ENCODE peak calls at places on chromosomes 16 and 17, in eight cellular contexts. R is SK-N-MC; F is stimulated activated naive CD8-positive, alpha-beta T cell treated with anti-CD3 and anti-CD28 coated beads, Interleukin-15, Interleukin-2, amounts not matched to agents 100 U/mL and 50 U/mL, for 24 hours; N is IMR-90; K is mammary epithelial cell; H is HepG2; Z is GM12891; U is KG1. M is an unnamed sample.
A peak's percentile ranks its signal among the peaks of the same experiment; 100 is the strongest.

GRCh38 chr17:50946891-50947843 is 81.0 kb upstream of the TOB1 start:
- DNase-seq in Z (no peak), U (no peak), H (no peak), N (no peak), R (no peak), F (no peak), K (no peak), M (no peak)

GRCh38 chr16:11142951-11143740 is 112.9 kb downstream of the SOCS1 start:
- DNase-seq in Z (no peak), N (no peak), H (no peak), F (no peak), K (no peak), R (no peak), U (no peak), M (no peak)

GRCh38 chr17:21425736-21426135 is 49.6 kb downstream of the KCNJ12 start:
- DNase-seq in U (no peak), H (no peak), F (no peak), Z (no peak), K (no peak), R (no peak), N (peak; percentile 38), M (peak; percentile 46)

GRCh38 chr16:11546522-11547485 is 39.9 kb downstream of the LITAF start:
- DNase-seq in U (no peak), H (no peak), N (peak; percentile 85), R (no peak), F (no peak), Z (no peak), K (peak; percentile 29), M (peak; percentile 5)

GRCh38 chr17:60463157-60463820 is 41.0 kb downstream of the CHCT1 start:
- DNase-seq in R (no peak), U (no peak), F (no peak), H (no peak), K (no peak), N (no peak), Z (no peak), M (no peak)

GRCh38 chr17:59107306-59107670 is 608 bp upstream of the TRIM37 start:
- DNase-seq in Z (no peak), R (peak; percentile 8), F (no peak), U (peak; percentile 21), N (no peak), K (no peak), H (no peak), M (no peak)

GRCh38 chr16:57185446-57185944 is 344 bp downstream of the PSME3IP1 start:
- DNase-seq in K (peak; percentile 72), Z (no peak), U (no peak), H (no peak), R (no peak), F (no peak), N (peak; percentile 70), M (peak; percentile 72)

GRCh38 chr17:1137465-1137894 is 42.3 kb downstream of the ABR start:
- DNase-seq in N (no peak), F (no peak), Z (no peak), U (no peak), R (no peak), K (no peak), H (peak; percentile 39), M (no peak)

GRCh38 chr17:49646391-49647255 is 31.3 kb downstream of the SPOP start:
- DNase-seq in U (no peak), Z (no peak), R (no peak), H (peak; percentile 23), F (peak; percentile 50), K (peak; percentile 85), N (peak; percentile 77), M (peak; percentile 83)

GRCh38 chr16:76474048-76474447 is 196.8 kb downstream of the CNTNAP4 start:
- DNase-seq in K (no peak), U (no peak), N (no peak), H (no peak), Z (no peak), R (no peak), F (no peak), M (no peak)

GRCh38 chr16:85612801-85613608 is at the start of gene GSE1:
- DNase-seq in K (peak; percentile 88), Z (peak; percentile 92), F (peak; percentile 79), U (peak; percentile 85), H (peak; percentile 96), N (peak; percentile 68), R (no peak), M (peak; percentile 65)

GRCh38 chr16:12289175-12290063 is 312.9 kb downstream of the SNX29 start:
- DNase-seq in R (no peak), K (no peak), Z (no peak), U (no peak), H (peak; percentile 89), N (no peak), F (no peak), M (no peak)

GRCh38 chr17:56678249-56679144 is 85.0 kb downstream of the NOG start:
- DNase-seq in K (no peak), R (no peak), N (no peak), H (no peak), F (peak; percentile 11), Z (no peak), U (no peak), M (peak; percentile 41)

GRCh38 chr17:45307290-45308015 is 9.4 kb downstream of the MAP3K14 start:
- DNase-seq in F (peak; percentile 57), U (peak; percentile 40), K (peak; percentile 78), Z (no peak), N (peak; percentile 90), H (no peak), R (no peak), M (peak; percentile 90)

GRCh38 chr17:79131701-79132100 is 57.1 kb downstream of the ENGASE start:
- DNase-seq in U (no peak), Z (no peak), N (no peak), F (no peak), H (no peak), R (no peak), K (no peak), M (no peak)

GRCh38 chr17:70270554-70270953 is 101.2 kb downstream of the KCNJ2 start:
- DNase-seq in H (no peak), F (no peak), Z (no peak), U (no peak), N (no peak), K (no peak), R (no peak), M (no peak)

GRCh38 chr17:45143767-45144198 is 4.5 kb upstream of the HEXIM1 start:
- DNase-seq in K (no peak), U (no peak), N (peak; percentile 80), Z (no peak), F (peak; percentile 59), R (no peak), H (no peak), M (peak; percentile 29)

GRCh38 chr17:83202002-83203000 is 122.9 kb downstream of the METRNL start:
- DNase-seq in F (peak; percentile 6), K (no peak), H (no peak), U (no peak), N (no peak), Z (no peak), R (no peak), M (no peak)

GRCh38 chr16:74448990-74449389 is 27.7 kb upstream of the CLEC18B start:
- DNase-seq in H (no peak), K (peak; percentile 81), Z (no peak), F (no peak), R (no peak), U (no peak), N (peak; percentile 95), M (peak; percentile 96)

GRCh38 chr17:78789663-78790181 is 7.6 kb upstream of the CYTH1 start:
- DNase-seq in F (no peak), Z (no peak), K (no peak), N (peak; percentile 89), H (no peak), U (no peak), R (no peak), M (peak; percentile 94)

GRCh38 chr16:468072-468821 is 42.8 kb downstream of the RAB11FIP3 start:
- DNase-seq in F (no peak), Z (no peak), H (no peak), K (no peak), U (no peak), N (no peak), R (no peak), M (no peak)

GRCh38 chr17:68576811-68577551 is 24.2 kb downstream of the FAM20A start:
- DNase-seq in F (no peak), N (peak; percentile 25), Z (no peak), K (no peak), U (no peak), H (no peak), R (no peak), M (peak; percentile 18)

GRCh38 chr16:84115919-84116719 is 623 bp downstream of the MBTPS1 start:
- DNase-seq in K (peak; percentile 44), U (peak; percentile 11), N (peak; percentile 39), Z (peak; percentile 25), F (no peak), R (no peak), H (peak; percentile 54), M (peak; percentile 19)

GRCh38 chr17:76658387-76658705 is 14.8 kb upstream of the ST6GALNAC1 start:
- DNase-seq in Z (no peak), U (no peak), K (no peak), F (no peak), R (no peak), H (no peak), N (no peak), M (no peak)

GRCh38 chr17:79933863-79934652 is 94.8 kb upstream of the CBX4 start:
- DNase-seq in K (no peak), H (no peak), F (peak; percentile 40), U (peak; percentile 46), N (peak; percentile 26), Z (no peak), R (no peak), M (peak; percentile 70)

GRCh38 chr16:1163567-1164055 is 10.7 kb downstream of the CACNA1H start:
- DNase-seq in Z (no peak), K (no peak), H (no peak), R (no peak), N (peak; percentile 45), F (no peak), U (no peak), M (peak; percentile 11)

GRCh38 chr17:29069526-29070041 is 26.6 kb downstream of the PIPOX start:
- DNase-seq in U (no peak), H (no peak), R (no peak), F (no peak), K (peak; percentile 48), N (peak; percentile 9), Z (no peak), M (peak; percentile 13)

GRCh38 chr16:88853336-88853941 is 3.3 kb downstream of the GALNS start:
- DNase-seq in R (no peak), U (no peak), H (no peak), K (no peak), N (peak; percentile 5), F (no peak), Z (no peak), M (no peak)

GRCh38 chr16:84153660-84154214 is 8.6 kb downstream of the DNAAF1 start:
- DNase-seq in R (no peak), H (no peak), N (peak; percentile 16), F (no peak), U (no peak), Z (no peak), K (no peak), M (no peak)

GRCh38 chr17:47956818-47957590 is 679 bp downstream of the PRR15L start:
- DNase-seq in Z (no peak), U (no peak), F (no peak), R (no peak), H (peak; percentile 60), K (no peak), N (peak; percentile 15), M (no peak)

GRCh38 chr16:58409316-58409973 is 17.2 kb downstream of the GINS3 start:
- DNase-seq in R (no peak), F (no peak), K (peak; percentile 90), Z (no peak), H (no peak), N (peak; percentile 7), U (no peak), M (peak; percentile 44)

GRCh38 chr16:56930516-56931252 is 1.3 kb upstream of the HERPUD1 start:
- DNase-seq in Z (no peak), F (peak; percentile 17), U (no peak), H (no peak), K (no peak), N (no peak), R (no peak), M (no peak)

GRCh38 chr17:63478814-63479494 is 2.1 kb downstream of the ACE start:
- DNase-seq in K (peak; percentile 81), U (peak; percentile 37), F (peak; percentile 84), H (peak; percentile 80), R (no peak), N (peak; percentile 92), Z (peak; percentile 95), M (peak; percentile 91)

GRCh38 chr16:82884320-82884898 is 257.6 kb downstream of the CDH13 start:
- DNase-seq in H (no peak), K (no peak), N (no peak), U (no peak), F (no peak), Z (no peak), R (no peak), M (no peak)

M was measured in LHCN-M2.